ENCODE peak calls at places on chromosomes 13 and 19, in four cellular contexts. P, U, L and E are unnamed samples.

GRCh38 chr13:106349080-106349841 is 186.2 kb downstream of the EFNB2 start:
- DNase-seq in P (peak), U (no peak), L (peak), E (no peak)

GRCh38 chr13:36979361-36980040 is 19.6 kb downstream of the ALG5 start:
- DNase-seq in P (no peak), U (no peak), L (no peak), E (no peak)

GRCh38 chr19:15107056-15108010 is at the start of gene SYDE1:
- DNase-seq in P (no peak), U (no peak), L (peak), E (no peak)

GRCh38 chr13:59178344-59178743 is 985.4 kb downstream of the DIAPH3 start:
- DNase-seq in P (no peak), U (no peak), L (peak), E (no peak)

GRCh38 chr13:37417042-37417441 is 181.5 kb downstream of the POSTN start:
- DNase-seq in P (no peak), U (no peak), L (no peak), E (peak)

GRCh38 chr19:55340784-55341147 is 1.1 kb downstream of the KMT5C start:
- DNase-seq in P (no peak), U (no peak), L (peak), E (no peak)

GRCh38 chr13:95893861-95894260 is 159.3 kb downstream of the UGGT2 start:
- DNase-seq in P (no peak), U (no peak), L (no peak), E (no peak)

GRCh38 chr19:55353803-55354697 is 469 bp downstream of the COX6B2 start:
- DNase-seq in P (peak), U (no peak), L (peak), E (no peak)

GRCh38 chr19:1173845-1174809 is at the start of gene SBNO2:
- DNase-seq in P (peak), U (no peak), L (peak), E (no peak)

GRCh38 chr13:98443329-98443728 is 133.6 kb downstream of the STK24 start:
- DNase-seq in P (no peak), U (no peak), L (no peak), E (no peak)

GRCh38 chr13:113544071-113544891 is 40.3 kb upstream of the TFDP1 start:
- DNase-seq in P (no peak), U (no peak), L (no peak), E (no peak)

GRCh38 chr13:75312884-75313520 is 169.0 kb downstream of the TBC1D4 start:
- DNase-seq in P (no peak), U (no peak), L (no peak), E (no peak)

GRCh38 chr19:3099347-3100145 is 5.4 kb downstream of the GNA11 start:
- DNase-seq in P (no peak), U (no peak), L (no peak), E (no peak)

GRCh38 chr19:55196803-55197202 is 12.5 kb downstream of the PTPRH start:
- DNase-seq in P (no peak), U (no peak), L (peak), E (no peak)

GRCh38 chr13:34166406-34166805 is 348.5 kb downstream of the RFC3 start:
- DNase-seq in P (no peak), U (no peak), L (no peak), E (no peak)

GRCh38 chr19:32233091-32233490 is 112.3 kb upstream of the ZNF507 start:
- DNase-seq in P (no peak), U (no peak), L (no peak), E (no peak)

GRCh38 chr19:14686411-14686810 is 3.4 kb upstream of the ZNF333 start:
- DNase-seq in P (no peak), U (no peak), L (peak), E (no peak)

GRCh38 chr19:46639356-46640061 is 3.5 kb upstream of the GNG8 start:
- DNase-seq in P (no peak), U (no peak), L (peak), E (no peak)

GRCh38 chr19:11252665-11253355 is 9.5 kb downstream of the DOCK6 start:
- DNase-seq in P (no peak), U (no peak), L (peak), E (no peak)

GRCh38 chr13:46522692-46523040 is 30.3 kb upstream of the LRCH1 start:
- DNase-seq in P (no peak), U (no peak), L (no peak), E (no peak)
- TF ChIP-seq POLR2AphosphoS5 in P (no peak), U (no peak), L (no peak), E (no peak)

GRCh38 chr19:44893704-44894103 is 2.6 kb downstream of the TOMM40 start:
- DNase-seq in P (no peak), U (no peak), L (no peak), E (no peak)

GRCh38 chr19:44890366-44891015 is 563 bp upstream of the TOMM40 start:
- DNase-seq in P (no peak), U (peak), L (peak), E (peak)

GRCh38 chr19:44892932-44893331 is 1.9 kb downstream of the TOMM40 start:
- DNase-seq in P (no peak), U (no peak), L (no peak), E (no peak)

GRCh38 chr19:44889830-44890365 is 1.2 kb upstream of the TOMM40 start:
- DNase-seq in P (no peak), U (no peak), L (no peak), E (no peak)

GRCh38 chr19:44891016-44891882 is at the start of gene TOMM40:
- DNase-seq in P (peak), U (no peak), L (peak), E (no peak)
- TF ChIP-seq POLR2AphosphoS5 in P (peak), U (no peak), L (peak), E (peak)

GRCh38 chr19:41324921-41325639 is 15.1 kb downstream of the CCDC97 start:
- DNase-seq in P (no peak), U (no peak), L (peak), E (no peak)
- TF ChIP-seq POLR2AphosphoS5 in P (no peak), U (peak), L (peak), E (peak)

DNA sequence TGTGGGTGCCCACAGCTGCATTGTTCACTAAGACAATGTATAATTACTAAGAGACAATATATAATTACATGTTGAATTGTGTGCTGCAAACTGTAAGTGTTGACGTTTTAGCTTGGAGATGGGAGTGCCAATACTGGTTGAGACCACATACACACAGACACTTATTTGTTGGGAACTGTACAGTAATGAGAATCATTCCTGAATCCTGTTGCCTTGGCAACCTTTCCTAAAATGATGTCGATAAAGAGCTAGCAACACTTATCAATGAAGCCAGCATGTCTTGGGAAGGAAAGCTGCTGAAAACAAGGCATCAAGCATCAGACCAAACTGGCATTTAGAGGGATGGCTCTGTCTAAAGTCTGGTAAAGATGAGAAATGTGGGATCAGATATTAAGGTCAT is 51.3 kb downstream of the PCDH8 start:
- DNase-seq in P (no peak), U (no peak), L (no peak), E (no peak)
- TF ChIP-seq POLR2AphosphoS5 in P (no peak), U (no peak), L (no peak), E (no peak)

DNA sequence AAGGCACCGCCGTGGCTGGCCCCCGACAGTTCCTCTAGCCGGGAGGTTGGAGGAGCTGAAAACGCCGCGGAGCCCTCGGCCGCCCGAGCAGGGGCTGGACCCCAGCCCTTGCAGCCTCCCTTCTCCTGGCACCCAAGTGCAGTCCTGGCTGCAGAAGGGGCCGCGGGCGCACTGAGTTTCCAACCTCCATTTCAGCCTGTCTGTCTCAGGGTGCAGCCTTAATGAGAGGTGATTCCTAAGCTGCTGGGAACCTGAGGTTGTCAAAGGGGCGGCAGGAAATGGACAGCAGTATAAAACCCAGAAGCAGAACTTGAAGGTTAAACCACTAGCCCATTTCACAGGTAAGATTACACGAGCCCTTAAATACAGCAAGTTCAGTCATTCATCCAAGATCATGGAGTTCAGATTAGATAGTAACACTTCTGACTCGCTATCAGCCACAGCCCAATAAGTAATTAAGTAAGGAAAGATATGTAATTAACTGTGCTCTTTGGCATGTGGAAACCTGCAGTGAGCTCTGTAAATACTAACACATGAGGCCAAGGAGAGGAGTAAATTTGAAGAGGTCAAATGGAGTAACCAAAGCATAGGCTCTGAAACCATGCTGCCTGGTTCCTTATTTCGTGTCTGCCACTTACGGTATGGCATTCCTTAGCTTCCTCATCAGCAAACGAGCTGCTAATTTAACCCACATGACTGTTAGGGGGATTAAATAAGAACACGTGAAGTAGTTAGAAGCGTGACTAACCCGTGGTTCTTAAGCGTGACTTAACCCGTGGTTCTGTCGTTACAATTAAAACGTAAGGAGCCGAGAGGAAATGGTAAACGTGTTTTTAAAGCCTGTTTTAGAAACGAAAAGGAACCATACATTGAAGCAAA is 682 bp downstream of the SETDB2 start:
- DNase-seq in P (no peak), U (peak), L (peak), E (no peak)
- TF ChIP-seq POLR2AphosphoS5 in P (peak), U (no peak), L (no peak), E (peak)

GRCh38 chr19:20926796-20927195 is 3.7 kb downstream of the ZNF85 start:
- DNase-seq in P (no peak), U (no peak), L (no peak), E (no peak)
- TF ChIP-seq POLR2AphosphoS5 in P (no peak), U (no peak), L (no peak), E (no peak)

DNA sequence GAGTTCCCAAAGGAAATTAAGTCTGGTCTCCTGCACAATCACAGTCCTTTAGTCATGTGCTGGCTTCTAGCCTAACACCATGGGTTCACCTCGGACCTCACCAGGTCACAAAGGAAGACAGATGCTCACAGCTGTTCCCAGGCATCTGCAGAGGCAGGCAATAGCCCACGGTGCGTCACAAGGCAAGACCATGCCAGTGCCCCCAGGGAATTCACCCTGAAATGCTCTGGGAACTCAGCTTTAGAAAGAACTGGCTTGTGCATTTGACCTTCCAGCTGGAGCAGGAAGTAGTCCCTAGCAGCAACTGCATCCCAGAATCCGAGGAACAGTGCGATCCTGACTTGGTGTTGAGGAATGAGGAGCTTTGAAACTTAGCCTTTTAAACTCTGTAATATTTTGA is 96.8 kb upstream of the WASF3 start:
- DNase-seq in P (peak), U (no peak), L (no peak), E (no peak)
- TF ChIP-seq POLR2AphosphoS5 in P (peak), U (no peak), L (no peak), E (no peak)

DNA sequence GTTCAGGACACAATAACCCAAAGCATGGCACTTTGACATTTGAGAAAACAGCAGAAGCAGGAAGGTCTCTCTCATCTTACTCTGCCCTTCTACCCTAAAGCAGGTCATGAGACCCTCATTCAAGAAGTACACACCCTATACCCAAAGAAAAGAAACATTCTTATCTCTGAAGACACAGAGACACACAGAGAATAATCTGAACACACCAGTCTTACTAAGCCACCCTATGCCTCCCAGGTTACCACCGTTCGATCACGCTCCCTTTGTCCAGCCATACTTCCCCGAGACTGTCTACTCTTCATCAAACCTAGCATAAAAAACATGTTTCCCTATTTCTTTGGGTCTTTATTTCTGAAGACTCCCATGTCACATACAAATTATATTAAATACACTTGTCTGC is 66.5 kb upstream of the ANKRD10 start:
- DNase-seq in P (no peak), U (no peak), L (no peak), E (no peak)
- TF ChIP-seq POLR2AphosphoS5 in P (no peak), U (no peak), L (no peak), E (no peak)

GRCh38 chr19:51272183-51272817 is 21.4 kb downstream of the SIGLECL1 start:
- DNase-seq in P (no peak), U (no peak), L (peak), E (no peak)
- TF ChIP-seq POLR2AphosphoS5 in P (no peak), U (no peak), L (no peak), E (no peak)